ENCODE peak calls at places on chromosomes 13 and 19, in four cellular contexts. Q is epithelial cell of prostate; A is mesendoderm; L is stimulated activated effector memory CD8-positive, alpha-beta T cell treated with anti-CD3 and anti-CD28 coated beads, Interleukin-12 subunit alpha, Interleukin-12 subunit beta, amount 100 ng/mL, for 72 hours. B is an unnamed sample.

GRCh38 chr13:110006304-110006703 is 219.9 kb upstream of the IRS2 start:
- DNase-seq in Q (peak), A (no peak), L (no peak), B (no peak)

GRCh38 chr13:110916671-110917142 is 1.8 kb upstream of the ANKRD10 start:
- DNase-seq in Q (no peak), A (no peak), L (no peak), B (no peak)

GRCh38 chr13:44458313-44458975 is 84.8 kb downstream of the SERP2 start:
- DNase-seq in Q (no peak), A (no peak), L (no peak), B (no peak)

GRCh38 chr19:42475366-42475765 is 32.6 kb upstream of the CXCL17 start:
- DNase-seq in Q (no peak), A (peak), L (no peak), B (peak)

GRCh38 chr13:44972956-44973581 is 16.2 kb downstream of the NUFIP1 start:
- DNase-seq in Q (no peak), A (peak), L (no peak), B (peak)

GRCh38 chr13:50358221-50358620 is 343.0 kb downstream of the KCNRG start:
- DNase-seq in Q (no peak), A (no peak), L (no peak), B (no peak)

GRCh38 chr13:76992548-76993001 is 694 bp downstream of the CLN5 start:
- DNase-seq in Q (no peak), A (peak), L (no peak), B (peak)

GRCh38 chr19:42375415-42376176 is 14.5 kb downstream of the CNFN start:
- DNase-seq in Q (no peak), A (no peak), L (no peak), B (no peak)

GRCh38 chr19:8161135-8161646 is 11.8 kb upstream of the FBN3 start:
- DNase-seq in Q (no peak), A (peak), L (no peak), B (peak)

GRCh38 chr13:41418027-41418426 is 39.3 kb upstream of the RGCC start:
- DNase-seq in Q (no peak), A (no peak), L (no peak), B (no peak)

GRCh38 chr19:35299523-35300339 is 7.8 kb downstream of the MAG start:
- DNase-seq in Q (no peak), A (peak), L (no peak), B (peak)

GRCh38 chr19:14156971-14157717 is 20.8 kb upstream of the ASF1B start:
- DNase-seq in Q (no peak), A (no peak), L (no peak), B (no peak)

GRCh38 chr13:51003642-51004041 is 94.1 kb downstream of the RNASEH2B start:
- DNase-seq in Q (no peak), A (no peak), L (no peak), B (no peak)

GRCh38 chr19:610801-611505 is 21.3 kb downstream of the HCN2 start:
- DNase-seq in Q (no peak), A (no peak), L (peak), B (no peak)

GRCh38 chr13:73141292-73141771 is 82.5 kb downstream of the KLF5 start:
- DNase-seq in Q (no peak), A (no peak), L (no peak), B (no peak)

GRCh38 chr19:913080-913748 is at the start of gene R3HDM4:
- DNase-seq in Q (no peak), A (no peak), L (peak), B (peak)

GRCh38 chr13:77565635-77566034 is 30.1 kb downstream of the SCEL start:
- DNase-seq in Q (no peak), A (peak), L (no peak), B (peak)

GRCh38 chr13:109743706-109744453 is 42.5 kb downstream of the IRS2 start:
- DNase-seq in Q (peak), A (peak), L (no peak), B (no peak)

GRCh38 chr13:80473695-80474094 is 132.8 kb upstream of the SPRY2 start:
- DNase-seq in Q (peak), A (no peak), L (no peak), B (no peak)

GRCh38 chr19:17841810-17842662 is 5.7 kb downstream of the JAK3 start:
- DNase-seq in Q (peak), A (peak), L (no peak), B (peak)

GRCh38 chr19:2127758-2128157 is 23.6 kb downstream of the AP3D1 start:
- DNase-seq in Q (no peak), A (peak), L (no peak), B (no peak)

GRCh38 chr13:94479559-94480095 is at the start of gene DCT:
- DNase-seq in Q (no peak), A (no peak), L (no peak), B (no peak)

GRCh38 chr19:38648789-38649304 is 1.4 kb downstream of the ACTN4 start:
- DNase-seq in Q (no peak), A (no peak), L (no peak), B (no peak)

GRCh38 chr13:76245216-76245615 is 609.1 kb downstream of the LMO7 start:
- DNase-seq in Q (no peak), A (no peak), L (no peak), B (no peak)

GRCh38 chr19:29945017-29945416 is 3.0 kb downstream of the URI1 start:
- DNase-seq in Q (no peak), A (no peak), L (no peak), B (no peak)

GRCh38 chr13:113216165-113217056 is 7.0 kb downstream of the CUL4A start:
- DNase-seq in Q (no peak), A (peak), L (no peak), B (peak)

GRCh38 chr13:50127017-50127725 is 111.9 kb downstream of the KCNRG start:
- DNase-seq in Q (no peak), A (peak), L (no peak), B (peak)